ENCODE peak calls at places on chromosomes 3 and 15, in seven cellular contexts. V, B, N, W, Y, P and U are unnamed samples.

GRCh38 chr3:67804089-67804488 is 149.7 kb upstream of the SUCLG2 start:
- DNase-seq in Y (no peak), P (no peak), N (no peak), W (no peak), V (no peak), B (no peak), U (no peak)

GRCh38 chr15:38864827-38865604 is 300.4 kb upstream of the RASGRP1 start:
- DNase-seq in W (no peak), N (no peak), P (peak; percentile 58), V (peak; percentile 75), B (no peak), Y (peak; percentile 74), U (no peak)

GRCh38 chr3:146972726-146973125 is 367.6 kb upstream of the PLSCR5 start:
- DNase-seq in V (peak; percentile 64), P (no peak), N (no peak), W (no peak), Y (no peak), B (no peak), U (no peak)

GRCh38 chr15:81813215-81813614 is 232.6 kb downstream of the MEX3B start:
- DNase-seq in N (no peak), P (no peak), Y (no peak), V (no peak), W (no peak), B (no peak), U (no peak)

GRCh38 chr15:42090781-42091180 is 3.6 kb downstream of the PLA2G4D start:
- DNase-seq in P (no peak), N (no peak), V (no peak), Y (no peak), W (no peak), B (no peak), U (no peak)

GRCh38 chr15:51368751-51369450 is 27.4 kb downstream of the GLDN start:
- DNase-seq in P (no peak), Y (no peak), B (no peak), W (no peak), N (no peak), V (peak; percentile 38), U (no peak)

GRCh38 chr3:125194849-125195601 is 17.5 kb downstream of the SLC12A8 start:
- DNase-seq in N (no peak), Y (no peak), W (no peak), P (no peak), V (peak; percentile 80), B (no peak), U (no peak)

GRCh38 chr3:120137548-120137947 is 43.3 kb upstream of the GSK3B start:
- DNase-seq in B (no peak), P (no peak), V (no peak), W (no peak), N (no peak), Y (no peak), U (no peak)

GRCh38 chr15:48855501-48856440 is 22.2 kb upstream of the EID1 start:
- DNase-seq in P (no peak), V (peak; percentile 70), B (no peak), W (no peak), N (no peak), Y (no peak), U (no peak)

GRCh38 chr3:51709004-51709420 is 2.1 kb downstream of the GRM2 start:
- DNase-seq in B (no peak), Y (peak; percentile 23), N (no peak), P (peak; percentile 15), W (no peak), V (no peak), U (peak; percentile 47)

GRCh38 chr3:158420654-158421396 is 150.2 kb upstream of the MLF1 start:
- DNase-seq in W (no peak), P (no peak), N (no peak), B (no peak), Y (no peak), V (no peak), U (no peak)

GRCh38 chr3:154956815-154957214 is 123.3 kb upstream of the MME start:
- DNase-seq in W (no peak), Y (no peak), B (no peak), N (no peak), V (no peak), P (no peak), U (no peak)

GRCh38 chr3:124995460-124995994 is 60.3 kb downstream of the HEG1 start:
- DNase-seq in V (peak; percentile 61), P (peak; percentile 41), N (peak; percentile 17), Y (peak; percentile 65), W (peak; percentile 13), B (peak; percentile 59), U (peak; percentile 74)

GRCh38 chr3:45440562-45440961 is 52.2 kb downstream of the LARS2 start:
- DNase-seq in W (no peak), Y (no peak), B (no peak), P (no peak), V (no peak), N (no peak), U (no peak)

GRCh38 chr3:196554205-196554604 is 14.1 kb downstream of the WDR53 start:
- DNase-seq in P (no peak), W (no peak), N (no peak), V (no peak), Y (no peak), B (no peak), U (no peak)

GRCh38 chr3:127694467-127695215 is 21.9 kb downstream of the ABTB1 start:
- DNase-seq in N (peak; percentile 21), B (peak; percentile 68), W (no peak), V (no peak), Y (no peak), P (peak; percentile 66), U (peak; percentile 77)

GRCh38 chr3:182212479-182213076 is 500.9 kb downstream of the SOX2 start:
- DNase-seq in W (no peak), V (no peak), P (peak; percentile 20), N (no peak), Y (no peak), B (no peak), U (no peak)

GRCh38 chr3:6861331-6861988 is 545 bp downstream of the GRM7 start:
- DNase-seq in B (no peak), P (no peak), V (no peak), W (no peak), N (no peak), Y (no peak), U (no peak)

GRCh38 chr15:63918317-63918672 is 84.5 kb upstream of the HERC1 start:
- DNase-seq in W (no peak), B (no peak), V (no peak), P (no peak), Y (no peak), N (no peak), U (no peak)

GRCh38 chr3:13687409-13687989 is 138.6 kb downstream of the FBLN2 start:
- DNase-seq in N (no peak), B (no peak), W (no peak), V (no peak), P (no peak), Y (no peak), U (no peak)

GRCh38 chr15:67021455-67021854 is 43.9 kb upstream of the SMAD3 start:
- DNase-seq in B (no peak), P (no peak), Y (no peak), N (no peak), W (no peak), V (no peak), U (no peak)

GRCh38 chr3:61561374-61562041 is at the start of gene PTPRG:
- DNase-seq in P (peak; percentile 93), W (no peak), B (no peak), V (peak; percentile 92), N (peak; percentile 23), Y (peak; percentile 95), U (no peak)

GRCh38 chr3:141699907-141700306 is 38.2 kb upstream of the RNF7 start:
- DNase-seq in W (no peak), N (no peak), B (no peak), Y (no peak), P (no peak), V (no peak), U (no peak)

GRCh38 chr15:86275361-86275760 is 195.7 kb downstream of the AGBL1 start:
- DNase-seq in Y (no peak), B (no peak), W (no peak), V (no peak), N (no peak), P (no peak), U (no peak)

GRCh38 chr3:44886561-44886960 is 12.2 kb downstream of the TGM4 start:
- DNase-seq in P (no peak), Y (no peak), W (no peak), B (no peak), N (no peak), V (no peak), U (no peak)

GRCh38 chr3:172622916-172623700 is 87.8 kb downstream of the NCEH1 start:
- DNase-seq in P (no peak), Y (no peak), B (no peak), W (no peak), V (peak; percentile 12), N (peak; percentile 9), U (peak; percentile 74)

GRCh38 chr3:81823086-81823485 is 61.6 kb upstream of the GBE1 start:
- DNase-seq in V (no peak), W (no peak), Y (no peak), N (no peak), P (no peak), B (no peak), U (no peak)

GRCh38 chr3:186452517-186452916 is 90.5 kb upstream of the DGKG start:
- DNase-seq in V (peak; percentile 59), Y (no peak), P (no peak), W (no peak), B (no peak), N (no peak), U (no peak)

GRCh38 chr3:10334461-10334860 is 13.5 kb upstream of the SEC13 start:
- DNase-seq in N (no peak), Y (no peak), B (no peak), V (peak; percentile 72), W (no peak), P (no peak), U (no peak)

GRCh38 chr15:39110336-39110735 is 470.5 kb upstream of the THBS1 start:
- DNase-seq in Y (no peak), N (no peak), W (no peak), V (peak; percentile 71), P (no peak), B (no peak), U (no peak)

GRCh38 chr15:64209680-64210334 is 47.0 kb upstream of the PPIB start:
- DNase-seq in W (no peak), N (no peak), Y (no peak), V (peak; percentile 43), P (no peak), B (no peak), U (no peak)

GRCh38 chr3:61650276-61650675 is 88.9 kb downstream of the PTPRG start:
- DNase-seq in N (no peak), B (no peak), V (peak; percentile 74), Y (peak; percentile 63), P (peak; percentile 67), W (no peak), U (no peak)

GRCh38 chr3:112327371-112327951 is 5.5 kb upstream of the CD200 start:
- DNase-seq in W (no peak), Y (no peak), P (no peak), N (no peak), B (no peak), V (peak; percentile 41), U (no peak)

GRCh38 chr3:43248194-43248593 is 38.1 kb upstream of the SNRK start:
- DNase-seq in N (no peak), W (no peak), V (peak; percentile 61), Y (no peak), P (no peak), B (no peak), U (no peak)

GRCh38 chr15:74399511-74400312 is 32.3 kb upstream of the CYP11A1 start:
- DNase-seq in N (peak; percentile 58), B (peak; percentile 76), Y (no peak), W (no peak), P (no peak), V (peak; percentile 45), U (no peak)